ENCODE peak calls at places on chromosome 5, in seven cellular contexts. One of them, this sample, is unnamed.

GRCh38 chr5:84870369-84870768 is 485.7 kb upstream of the EDIL3 start:
- DNase-seq in tibial nerve: no peak
- DNase-seq in ovary: no peak
- DNase-seq in H1: no peak
- DNase-seq in HepG2: no peak
- DNase-seq in suprapubic skin: no peak
- DNase-seq in K562: no peak
- DNase-seq in this sample: no peak

GRCh38 chr5:113520429-113520828 is 6.9 kb downstream of the YTHDC2 start:
- DNase-seq in tibial nerve: no peak
- DNase-seq in H1: no peak
- DNase-seq in suprapubic skin: no peak
- DNase-seq in ovary: no peak
- DNase-seq in HepG2: peak; percentile 58
- DNase-seq in K562: no peak
- DNase-seq in this sample: no peak

GRCh38 chr5:143693691-143694252 is 118.2 kb upstream of the HMHB1 start:
- DNase-seq in K562: no peak
- DNase-seq in H1: no peak
- DNase-seq in suprapubic skin: no peak
- DNase-seq in ovary: no peak
- DNase-seq in tibial nerve: no peak
- DNase-seq in HepG2: no peak
- DNase-seq in this sample: no peak

GRCh38 chr5:133368009-133368408 is 244.3 kb downstream of the FSTL4 start:
- DNase-seq in H1: no peak
- DNase-seq in HepG2: no peak
- DNase-seq in tibial nerve: no peak
- DNase-seq in K562: no peak
- DNase-seq in ovary: no peak
- DNase-seq in suprapubic skin: peak; percentile 74
- DNase-seq in this sample: no peak

GRCh38 chr5:34459908-34460307 is 196.2 kb upstream of the RAI14 start:
- DNase-seq in suprapubic skin: no peak
- DNase-seq in ovary: no peak
- DNase-seq in HepG2: no peak
- DNase-seq in tibial nerve: no peak
- DNase-seq in H1: no peak
- DNase-seq in K562: no peak
- DNase-seq in this sample: no peak

GRCh38 chr5:123180178-123180577 is 91.1 kb downstream of the PRDM6 start:
- DNase-seq in tibial nerve: no peak
- DNase-seq in suprapubic skin: no peak
- DNase-seq in ovary: no peak
- DNase-seq in K562: no peak
- DNase-seq in H1: no peak
- DNase-seq in HepG2: no peak
- DNase-seq in this sample: peak; percentile 73

GRCh38 chr5:43661102-43661501 is 58.1 kb downstream of the NNT start:
- DNase-seq in tibial nerve: no peak
- DNase-seq in HepG2: peak; percentile 40
- DNase-seq in H1: no peak
- DNase-seq in ovary: peak; percentile 24
- DNase-seq in suprapubic skin: no peak
- DNase-seq in K562: no peak
- DNase-seq in this sample: no peak

GRCh38 chr5:140966293-140967225 is at the start of gene PCDHAC2:
- DNase-seq in tibial nerve: no peak
- DNase-seq in H1: no peak
- DNase-seq in HepG2: no peak
- DNase-seq in suprapubic skin: no peak
- DNase-seq in ovary: no peak
- DNase-seq in K562: no peak
- DNase-seq in this sample: peak; percentile 71

GRCh38 chr5:143938230-143938629 is 126.3 kb downstream of the HMHB1 start:
- DNase-seq in HepG2: no peak
- DNase-seq in K562: no peak
- DNase-seq in H1: no peak
- DNase-seq in tibial nerve: no peak
- DNase-seq in ovary: no peak
- DNase-seq in suprapubic skin: no peak
- DNase-seq in this sample: no peak

GRCh38 chr5:143314664-143315063 is 88.8 kb downstream of the NR3C1 start:
- DNase-seq in ovary: no peak
- DNase-seq in K562: no peak
- DNase-seq in tibial nerve: no peak
- DNase-seq in HepG2: no peak
- DNase-seq in suprapubic skin: no peak
- DNase-seq in H1: no peak
- DNase-seq in this sample: no peak

GRCh38 chr5:17127743-17128231 is 89.6 kb upstream of the BASP1 start:
- DNase-seq in HepG2: no peak
- DNase-seq in tibial nerve: no peak
- DNase-seq in ovary: no peak
- DNase-seq in suprapubic skin: no peak
- DNase-seq in K562: no peak
- DNase-seq in H1: no peak
- DNase-seq in this sample: no peak

GRCh38 chr5:17336054-17336453 is 118.6 kb downstream of the BASP1 start:
- DNase-seq in tibial nerve: no peak
- DNase-seq in suprapubic skin: no peak
- DNase-seq in K562: no peak
- DNase-seq in H1: no peak
- DNase-seq in ovary: no peak
- DNase-seq in HepG2: no peak
- DNase-seq in this sample: no peak

GRCh38 chr5:96629774-96630173 is 32.4 kb upstream of the CAST start:
- DNase-seq in tibial nerve: no peak
- DNase-seq in suprapubic skin: no peak
- DNase-seq in K562: no peak
- DNase-seq in H1: no peak
- DNase-seq in ovary: no peak
- DNase-seq in HepG2: peak; percentile 7
- DNase-seq in this sample: no peak

GRCh38 chr5:36575367-36575781 is 31.0 kb upstream of the SLC1A3 start:
- DNase-seq in HepG2: no peak
- DNase-seq in suprapubic skin: no peak
- DNase-seq in tibial nerve: no peak
- DNase-seq in ovary: no peak
- DNase-seq in K562: no peak
- DNase-seq in H1: no peak
- DNase-seq in this sample: no peak

GRCh38 chr5:135443329-135443960 is 3.7 kb downstream of the DCANP1 start:
- DNase-seq in ovary: no peak
- DNase-seq in HepG2: no peak
- DNase-seq in tibial nerve: no peak
- DNase-seq in H1: no peak
- DNase-seq in K562: no peak
- DNase-seq in suprapubic skin: peak; percentile 74
- DNase-seq in this sample: peak; percentile 32

GRCh38 chr5:53733853-53734252 is 173.4 kb downstream of the NDUFS4 start:
- DNase-seq in ovary: no peak
- DNase-seq in K562: no peak
- DNase-seq in H1: no peak
- DNase-seq in HepG2: no peak
- DNase-seq in suprapubic skin: no peak
- DNase-seq in tibial nerve: no peak
- DNase-seq in this sample: no peak

GRCh38 chr5:36756848-36757247 is 119.7 kb upstream of the NIPBL start:
- DNase-seq in H1: no peak
- DNase-seq in HepG2: no peak
- DNase-seq in tibial nerve: no peak
- DNase-seq in K562: no peak
- DNase-seq in ovary: no peak
- DNase-seq in suprapubic skin: no peak
- DNase-seq in this sample: no peak

GRCh38 chr5:131996210-131997025 is 15.0 kb downstream of the ACSL6 start:
- DNase-seq in K562: peak; percentile 74
- DNase-seq in HepG2: peak; percentile 91
- DNase-seq in tibial nerve: no peak
- DNase-seq in suprapubic skin: no peak
- DNase-seq in H1: no peak
- DNase-seq in ovary: no peak
- DNase-seq in this sample: no peak

GRCh38 chr5:66249920-66250319 is 105.8 kb downstream of the SREK1 start:
- DNase-seq in suprapubic skin: no peak
- DNase-seq in K562: no peak
- DNase-seq in HepG2: no peak
- DNase-seq in tibial nerve: no peak
- DNase-seq in H1: no peak
- DNase-seq in ovary: no peak
- DNase-seq in this sample: no peak

GRCh38 chr5:80569961-80570786 is at the start of gene ANKRD34B:
- DNase-seq in K562: no peak
- DNase-seq in HepG2: no peak
- DNase-seq in tibial nerve: no peak
- DNase-seq in H1: peak; percentile 51
- DNase-seq in suprapubic skin: no peak
- DNase-seq in ovary: no peak
- DNase-seq in this sample: no peak

GRCh38 chr5:41790038-41790776 is 80.0 kb downstream of the OXCT1 start:
- DNase-seq in HepG2: no peak
- DNase-seq in K562: no peak
- DNase-seq in ovary: no peak
- DNase-seq in tibial nerve: no peak
- DNase-seq in suprapubic skin: no peak
- DNase-seq in H1: no peak
- DNase-seq in this sample: no peak

GRCh38 chr5:41795125-41795524 is 75.1 kb downstream of the OXCT1 start:
- DNase-seq in ovary: no peak
- DNase-seq in HepG2: no peak
- DNase-seq in suprapubic skin: no peak
- DNase-seq in tibial nerve: no peak
- DNase-seq in H1: no peak
- DNase-seq in K562: no peak
- DNase-seq in this sample: no peak

GRCh38 chr5:41796061-41796460 is 74.2 kb downstream of the OXCT1 start:
- DNase-seq in suprapubic skin: no peak
- DNase-seq in K562: no peak
- DNase-seq in HepG2: no peak
- DNase-seq in H1: no peak
- DNase-seq in tibial nerve: no peak
- DNase-seq in ovary: no peak
- DNase-seq in this sample: no peak

GRCh38 chr5:41794478-41794877 is 75.7 kb downstream of the OXCT1 start:
- DNase-seq in HepG2: peak; percentile 3
- DNase-seq in tibial nerve: no peak
- DNase-seq in suprapubic skin: no peak
- DNase-seq in K562: no peak
- DNase-seq in H1: no peak
- DNase-seq in ovary: peak; percentile 30
- DNase-seq in this sample: no peak

DNA sequence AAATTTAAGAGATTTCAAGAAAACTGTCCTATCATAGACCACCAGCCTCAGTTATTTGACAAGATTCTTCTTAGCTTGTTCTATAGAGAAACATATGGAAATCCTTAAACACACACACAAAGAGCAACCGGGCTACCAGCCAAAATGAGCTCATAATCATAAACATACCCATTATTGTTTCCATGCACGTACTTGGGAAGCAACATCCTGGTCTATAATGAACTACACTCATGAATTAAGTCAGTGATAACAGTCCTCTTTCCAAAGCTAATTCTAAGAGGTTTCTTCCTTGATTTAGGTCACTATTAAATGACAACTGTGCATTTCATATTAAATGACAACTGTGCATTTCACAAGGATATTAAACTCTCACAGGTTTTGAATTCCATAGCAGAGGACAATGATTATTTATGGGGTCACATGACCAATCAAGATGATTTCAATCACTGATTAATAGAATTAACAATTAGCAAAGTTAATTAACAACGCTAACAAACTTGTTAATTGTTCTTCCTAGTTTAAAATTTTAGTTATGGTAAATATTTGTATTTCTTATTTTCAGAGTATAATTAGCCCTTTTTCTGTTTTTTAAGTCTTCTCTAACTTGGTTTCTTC is 77.0 kb downstream of the OXCT1 start:
- DNase-seq in suprapubic skin: no peak
- DNase-seq in tibial nerve: no peak
- DNase-seq in K562: no peak
- DNase-seq in H1: no peak
- DNase-seq in ovary: no peak
- DNase-seq in HepG2: no peak
- DNase-seq in this sample: no peak
- TF ChIP-seq EP300 in suprapubic skin: no peak
- TF ChIP-seq EP300 in tibial nerve: no peak
- TF ChIP-seq EP300 in K562: no peak
- TF ChIP-seq EP300 in H1: no peak
- TF ChIP-seq EP300 in ovary: no peak
- TF ChIP-seq EP300 in HepG2: no peak
- TF ChIP-seq EP300 in this sample: no peak

GRCh38 chr5:126488362-126489065 is 65.3 kb downstream of the GRAMD2B start:
- DNase-seq in H1: no peak
- DNase-seq in tibial nerve: no peak
- DNase-seq in ovary: no peak
- DNase-seq in K562: no peak
- DNase-seq in suprapubic skin: no peak
- DNase-seq in HepG2: no peak
- DNase-seq in this sample: no peak

GRCh38 chr5:126487596-126487995 is 64.4 kb downstream of the GRAMD2B start:
- DNase-seq in suprapubic skin: no peak
- DNase-seq in K562: no peak
- DNase-seq in ovary: no peak
- DNase-seq in HepG2: no peak
- DNase-seq in tibial nerve: no peak
- DNase-seq in H1: no peak
- DNase-seq in this sample: no peak

GRCh38 chr5:126486332-126486731 is 63.1 kb downstream of the GRAMD2B start:
- DNase-seq in ovary: no peak
- DNase-seq in HepG2: no peak
- DNase-seq in H1: no peak
- DNase-seq in suprapubic skin: no peak
- DNase-seq in tibial nerve: no peak
- DNase-seq in K562: no peak
- DNase-seq in this sample: no peak

GRCh38 chr5:126492939-126493338 is 69.7 kb downstream of the GRAMD2B start:
- DNase-seq in suprapubic skin: no peak
- DNase-seq in HepG2: peak; percentile 35
- DNase-seq in K562: peak; percentile 40
- DNase-seq in ovary: peak; percentile 85
- DNase-seq in tibial nerve: no peak
- DNase-seq in H1: no peak
- DNase-seq in this sample: no peak

GRCh38 chr5:126490167-126490937 is 67.1 kb downstream of the GRAMD2B start:
- DNase-seq in H1: no peak
- DNase-seq in suprapubic skin: peak; percentile 85
- DNase-seq in HepG2: no peak
- DNase-seq in tibial nerve: peak; percentile 40
- DNase-seq in K562: no peak
- DNase-seq in ovary: peak; percentile 50
- DNase-seq in this sample: peak; percentile 75
- TF ChIP-seq CTCF in H1: no peak
- TF ChIP-seq CTCF in suprapubic skin: no peak
- TF ChIP-seq CTCF in HepG2: no peak
- TF ChIP-seq CTCF in tibial nerve: peak; percentile 14
- TF ChIP-seq CTCF in K562: peak; percentile 16
- TF ChIP-seq CTCF in ovary: no peak
- TF ChIP-seq CTCF in this sample: no peak

GRCh38 chr5:179755022-179755421 is 22.4 kb downstream of the MAML1 start:
- DNase-seq in ovary: no peak
- DNase-seq in HepG2: peak; percentile 84
- DNase-seq in K562: no peak
- DNase-seq in suprapubic skin: no peak
- DNase-seq in H1: no peak
- DNase-seq in tibial nerve: no peak
- DNase-seq in this sample: no peak
- H3K4me1 ChIP-seq in ovary: peaks cover 9% of the 10 kb centered on the region
- H3K4me1 ChIP-seq in HepG2: peaks cover 45% of the 10 kb centered on the region
- H3K4me1 ChIP-seq in K562: peaks cover 17% of the 10 kb centered on the region
- H3K4me1 ChIP-seq in suprapubic skin: peaks cover 15% of the 10 kb centered on the region
- H3K4me1 ChIP-seq in H1: peaks cover 5% of the 10 kb centered on the region
- H3K4me1 ChIP-seq in tibial nerve: peaks cover 34% of the 10 kb centered on the region
- H3K4me1 ChIP-seq in this sample: peaks cover 54% of the 10 kb centered on the region

GRCh38 chr5:102049517-102049916 is 246.6 kb downstream of the SLCO4C1 start:
- DNase-seq in suprapubic skin: no peak
- DNase-seq in tibial nerve: no peak
- DNase-seq in K562: no peak
- DNase-seq in ovary: no peak
- DNase-seq in HepG2: no peak
- DNase-seq in H1: no peak
- DNase-seq in this sample: no peak
- TF ChIP-seq EP300 in suprapubic skin: no peak
- TF ChIP-seq EP300 in tibial nerve: no peak
- TF ChIP-seq EP300 in K562: no peak
- TF ChIP-seq EP300 in ovary: no peak
- TF ChIP-seq EP300 in HepG2: no peak
- TF ChIP-seq EP300 in H1: no peak
- TF ChIP-seq EP300 in this sample: no peak

This sample was measured in sigmoid colon.